ENCODE peak calls at places on chromosomes 11 and 22, in five cellular contexts. One of them, this sample, is unnamed.
A peak's percentile ranks its signal among the peaks of the same experiment; 100 is the strongest.

GRCh38 chr22:41512421-41513194 is 31.7 kb downstream of the POLR3H start:
- DNase-seq in brain microvascular endothelial cell: peak; percentile 63
- DNase-seq in dorsolateral prefrontal cortex: no peak
- DNase-seq in AG10803: peak; percentile 50
- DNase-seq in A549: peak; percentile 48
- DNase-seq in this sample: peak; percentile 79

GRCh38 chr11:61491736-61492395 is 16.7 kb upstream of the LRRC10B start:
- DNase-seq in brain microvascular endothelial cell: no peak
- DNase-seq in dorsolateral prefrontal cortex: peak; percentile 30
- DNase-seq in AG10803: no peak
- DNase-seq in A549: no peak
- DNase-seq in this sample: no peak

GRCh38 chr11:125950696-125951645 is 5.1 kb downstream of the VSIG10L2 start:
- DNase-seq in brain microvascular endothelial cell: no peak
- DNase-seq in dorsolateral prefrontal cortex: no peak
- DNase-seq in AG10803: peak; percentile 28
- DNase-seq in A549: no peak
- DNase-seq in this sample: no peak

GRCh38 chr22:42439821-42440674 is 7.8 kb upstream of the NFAM1 start:
- DNase-seq in brain microvascular endothelial cell: peak; percentile 9
- DNase-seq in dorsolateral prefrontal cortex: no peak
- DNase-seq in AG10803: no peak
- DNase-seq in A549: no peak
- DNase-seq in this sample: no peak

GRCh38 chr22:24688294-24688693 is 85.3 kb downstream of the GGT1 start:
- DNase-seq in brain microvascular endothelial cell: no peak
- DNase-seq in dorsolateral prefrontal cortex: no peak
- DNase-seq in AG10803: no peak
- DNase-seq in A549: no peak
- DNase-seq in this sample: no peak

GRCh38 chr22:44344407-44344806 is 31.7 kb upstream of the SHISAL1 start:
- DNase-seq in brain microvascular endothelial cell: no peak
- DNase-seq in dorsolateral prefrontal cortex: no peak
- DNase-seq in AG10803: no peak
- DNase-seq in A549: no peak
- DNase-seq in this sample: no peak

GRCh38 chr11:75233688-75234295 is 6.8 kb upstream of the TPBGL start:
- DNase-seq in brain microvascular endothelial cell: peak; percentile 61
- DNase-seq in dorsolateral prefrontal cortex: no peak
- DNase-seq in AG10803: peak; percentile 46
- DNase-seq in A549: peak; percentile 46
- DNase-seq in this sample: peak; percentile 49

GRCh38 chr11:9099617-9100016 is 8.2 kb upstream of the SCUBE2 start:
- DNase-seq in brain microvascular endothelial cell: no peak
- DNase-seq in dorsolateral prefrontal cortex: no peak
- DNase-seq in AG10803: no peak
- DNase-seq in A549: no peak
- DNase-seq in this sample: no peak

GRCh38 chr11:2741377-2742131 is 41.8 kb upstream of the KCNQ1OT1 start:
- DNase-seq in brain microvascular endothelial cell: peak; percentile 63
- DNase-seq in dorsolateral prefrontal cortex: no peak
- DNase-seq in AG10803: peak; percentile 61
- DNase-seq in A549: peak; percentile 16
- DNase-seq in this sample: peak; percentile 57

GRCh38 chr22:35442471-35442870 is 42.5 kb downstream of the MCM5 start:
- DNase-seq in brain microvascular endothelial cell: no peak
- DNase-seq in dorsolateral prefrontal cortex: no peak
- DNase-seq in AG10803: no peak
- DNase-seq in A549: no peak
- DNase-seq in this sample: no peak

GRCh38 chr11:10407055-10407454 is 48.0 kb upstream of the AMPD3 start:
- DNase-seq in brain microvascular endothelial cell: peak; percentile 61
- DNase-seq in dorsolateral prefrontal cortex: no peak
- DNase-seq in AG10803: peak; percentile 67
- DNase-seq in A549: peak; percentile 74
- DNase-seq in this sample: peak; percentile 66

GRCh38 chr22:50542416-50542927 is 3.2 kb upstream of the KLHDC7B start:
- DNase-seq in brain microvascular endothelial cell: no peak
- DNase-seq in dorsolateral prefrontal cortex: no peak
- DNase-seq in AG10803: no peak
- DNase-seq in A549: no peak
- DNase-seq in this sample: no peak

GRCh38 chr11:20355221-20356219 is 8.0 kb upstream of the HTATIP2 start:
- DNase-seq in brain microvascular endothelial cell: peak; percentile 60
- DNase-seq in dorsolateral prefrontal cortex: peak; percentile 46
- DNase-seq in AG10803: peak; percentile 51
- DNase-seq in A549: peak; percentile 63
- DNase-seq in this sample: peak; percentile 25

GRCh38 chr11:47565340-47566165 is at the start of gene PTPMT1:
- DNase-seq in brain microvascular endothelial cell: peak; percentile 58
- DNase-seq in dorsolateral prefrontal cortex: no peak
- DNase-seq in AG10803: peak; percentile 69
- DNase-seq in A549: peak; percentile 70
- DNase-seq in this sample: peak; percentile 57

GRCh38 chr11:86218125-86219081 is 26.1 kb upstream of the EED start:
- DNase-seq in brain microvascular endothelial cell: peak; percentile 61
- DNase-seq in dorsolateral prefrontal cortex: peak; percentile 62
- DNase-seq in AG10803: peak; percentile 68
- DNase-seq in A549: peak; percentile 77
- DNase-seq in this sample: peak; percentile 71

GRCh38 chr22:35509960-35510359 is 30.7 kb upstream of the RASD2 start:
- DNase-seq in brain microvascular endothelial cell: no peak
- DNase-seq in dorsolateral prefrontal cortex: no peak
- DNase-seq in AG10803: no peak
- DNase-seq in A549: no peak
- DNase-seq in this sample: no peak

GRCh38 chr22:36734171-36735058 is 30.9 kb upstream of the CACNG2 start:
- DNase-seq in brain microvascular endothelial cell: peak; percentile 21
- DNase-seq in dorsolateral prefrontal cortex: peak; percentile 72
- DNase-seq in AG10803: peak; percentile 58
- DNase-seq in A549: no peak
- DNase-seq in this sample: no peak

GRCh38 chr11:2846056-2846455 is 39.5 kb downstream of the CDKN1C start:
- DNase-seq in brain microvascular endothelial cell: peak; percentile 14
- DNase-seq in dorsolateral prefrontal cortex: no peak
- DNase-seq in AG10803: no peak
- DNase-seq in A549: no peak
- DNase-seq in this sample: peak; percentile 11

GRCh38 chr11:133911169-133911568 is 45.6 kb downstream of the IGSF9B start:
- DNase-seq in brain microvascular endothelial cell: no peak
- DNase-seq in dorsolateral prefrontal cortex: no peak
- DNase-seq in AG10803: no peak
- DNase-seq in A549: peak; percentile 13
- DNase-seq in this sample: no peak

GRCh38 chr11:45413156-45413833 is 127.2 kb upstream of the SYT13 start:
- DNase-seq in brain microvascular endothelial cell: no peak
- DNase-seq in dorsolateral prefrontal cortex: no peak
- DNase-seq in AG10803: no peak
- DNase-seq in A549: no peak
- DNase-seq in this sample: no peak

GRCh38 chr11:44618561-44619425 is 53.3 kb downstream of the CD82 start:
- DNase-seq in brain microvascular endothelial cell: no peak
- DNase-seq in dorsolateral prefrontal cortex: no peak
- DNase-seq in AG10803: no peak
- DNase-seq in A549: no peak
- DNase-seq in this sample: no peak

GRCh38 chr11:110283862-110284261 is 12.6 kb downstream of the RDX start:
- DNase-seq in brain microvascular endothelial cell: no peak
- DNase-seq in dorsolateral prefrontal cortex: no peak
- DNase-seq in AG10803: no peak
- DNase-seq in A549: no peak
- DNase-seq in this sample: no peak

GRCh38 chr11:39220501-39221230 is 2238.8 kb downstream of the LRRC4C start:
- DNase-seq in brain microvascular endothelial cell: no peak
- DNase-seq in dorsolateral prefrontal cortex: no peak
- DNase-seq in AG10803: no peak
- DNase-seq in A549: no peak
- DNase-seq in this sample: no peak

GRCh38 chr11:119337581-119338317 is 2.9 kb downstream of the C1QTNF5 start:
- DNase-seq in brain microvascular endothelial cell: no peak
- DNase-seq in dorsolateral prefrontal cortex: no peak
- DNase-seq in AG10803: peak; percentile 47
- DNase-seq in A549: no peak
- DNase-seq in this sample: no peak

GRCh38 chr11:73359930-73360742 is 16.1 kb upstream of the RELT start:
- DNase-seq in brain microvascular endothelial cell: peak; percentile 42
- DNase-seq in dorsolateral prefrontal cortex: no peak
- DNase-seq in AG10803: peak; percentile 45
- DNase-seq in A549: peak; percentile 43
- DNase-seq in this sample: peak; percentile 30

GRCh38 chr22:41833369-41834004 is 582 bp downstream of the SREBF2 start:
- DNase-seq in brain microvascular endothelial cell: no peak
- DNase-seq in dorsolateral prefrontal cortex: peak; percentile 30
- DNase-seq in AG10803: peak; percentile 25
- DNase-seq in A549: peak; percentile 27
- DNase-seq in this sample: no peak

GRCh38 chr22:45335021-45335818 is 25.5 kb downstream of the FAM118A start:
- DNase-seq in brain microvascular endothelial cell: no peak
- DNase-seq in dorsolateral prefrontal cortex: peak; percentile 28
- DNase-seq in AG10803: peak; percentile 54
- DNase-seq in A549: no peak
- DNase-seq in this sample: no peak

GRCh38 chr11:64358907-64359711 is at the start of gene RPS6KA4:
- DNase-seq in brain microvascular endothelial cell: peak; percentile 20
- DNase-seq in dorsolateral prefrontal cortex: peak; percentile 15
- DNase-seq in AG10803: peak; percentile 56
- DNase-seq in A549: peak; percentile 47
- DNase-seq in this sample: peak; percentile 82

GRCh38 chr11:77705195-77705876 is 67.7 kb upstream of the CLNS1A start:
- DNase-seq in brain microvascular endothelial cell: peak; percentile 62
- DNase-seq in dorsolateral prefrontal cortex: no peak
- DNase-seq in AG10803: peak; percentile 15
- DNase-seq in A549: peak; percentile 51
- DNase-seq in this sample: peak; percentile 41

GRCh38 chr11:60169264-60169915 is 13.5 kb downstream of the MS4A6A start:
- DNase-seq in brain microvascular endothelial cell: peak; percentile 2
- DNase-seq in dorsolateral prefrontal cortex: no peak
- DNase-seq in AG10803: no peak
- DNase-seq in A549: peak; percentile 39
- DNase-seq in this sample: peak; percentile 53

GRCh38 chr11:46308632-46309419 is 31.4 kb downstream of the CREB3L1 start:
- DNase-seq in brain microvascular endothelial cell: peak; percentile 48
- DNase-seq in dorsolateral prefrontal cortex: peak; percentile 87
- DNase-seq in AG10803: peak; percentile 66
- DNase-seq in A549: peak; percentile 80
- DNase-seq in this sample: peak; percentile 74

GRCh38 chr22:48721394-48721666 is 1106.3 kb downstream of the BRD1 start:
- DNase-seq in brain microvascular endothelial cell: no peak
- DNase-seq in dorsolateral prefrontal cortex: no peak
- DNase-seq in AG10803: no peak
- DNase-seq in A549: no peak
- DNase-seq in this sample: no peak

GRCh38 chr22:48718818-48719500 is 1108.7 kb downstream of the BRD1 start:
- DNase-seq in brain microvascular endothelial cell: no peak
- DNase-seq in dorsolateral prefrontal cortex: no peak
- DNase-seq in AG10803: peak; percentile 6
- DNase-seq in A549: no peak
- DNase-seq in this sample: no peak

GRCh38 chr22:48720662-48721393 is 1106.8 kb downstream of the BRD1 start:
- DNase-seq in brain microvascular endothelial cell: no peak
- DNase-seq in dorsolateral prefrontal cortex: no peak
- DNase-seq in AG10803: no peak
- DNase-seq in A549: no peak
- DNase-seq in this sample: no peak

GRCh38 chr22:48717883-48718817 is 1109.5 kb downstream of the BRD1 start:
- DNase-seq in brain microvascular endothelial cell: no peak
- DNase-seq in dorsolateral prefrontal cortex: no peak
- DNase-seq in AG10803: no peak
- DNase-seq in A549: no peak
- DNase-seq in this sample: no peak

DNA sequence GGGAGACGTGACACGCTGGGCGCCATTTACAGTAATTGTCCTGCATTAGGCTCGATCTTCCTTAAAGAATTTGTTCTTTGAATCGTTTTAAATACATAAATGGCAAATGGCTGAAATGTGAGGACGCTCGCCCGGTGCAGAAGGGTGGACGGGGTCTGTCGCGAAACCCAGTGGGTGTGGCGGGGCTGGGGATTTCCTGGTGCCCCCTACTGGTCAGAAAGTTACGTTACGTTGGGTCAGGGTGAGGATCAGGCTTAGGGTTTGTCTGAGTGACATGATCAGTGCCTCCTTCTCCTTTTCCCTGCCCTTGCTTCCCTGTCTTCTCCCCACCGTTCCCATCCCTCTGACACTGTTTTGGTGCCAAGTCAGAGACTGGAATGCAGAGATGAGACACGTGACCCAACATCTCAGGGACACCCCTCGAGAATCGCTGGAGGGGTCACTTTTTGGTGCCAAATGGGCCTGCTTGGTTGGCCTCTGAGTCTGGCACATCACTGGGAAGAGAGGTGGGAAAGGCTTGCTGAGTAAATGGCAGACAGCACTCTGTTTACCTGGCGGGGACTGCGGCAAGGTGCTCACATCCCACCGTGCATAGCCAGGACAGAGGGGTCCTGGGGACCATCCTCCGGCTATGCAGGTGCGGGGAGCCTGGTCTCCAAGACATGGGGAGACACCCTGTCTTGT is 1107.6 kb downstream of the BRD1 start:
- DNase-seq in brain microvascular endothelial cell: no peak
- DNase-seq in dorsolateral prefrontal cortex: no peak
- DNase-seq in AG10803: no peak
- DNase-seq in A549: no peak
- DNase-seq in this sample: no peak
- TF ChIP-seq CTCF in brain microvascular endothelial cell: no peak
- TF ChIP-seq CTCF in dorsolateral prefrontal cortex: no peak
- TF ChIP-seq CTCF in AG10803: no peak
- TF ChIP-seq CTCF in A549: no peak
- TF ChIP-seq CTCF in this sample: no peak

GRCh38 chr22:40193429-40194421 is 16.0 kb downstream of the TNRC6B start:
- DNase-seq in brain microvascular endothelial cell: no peak
- DNase-seq in dorsolateral prefrontal cortex: no peak
- DNase-seq in AG10803: peak; percentile 49
- DNase-seq in A549: peak; percentile 29
- DNase-seq in this sample: no peak
- TF ChIP-seq CTCF in brain microvascular endothelial cell: peak; percentile 60
- TF ChIP-seq CTCF in dorsolateral prefrontal cortex: peak; percentile 52
- TF ChIP-seq CTCF in AG10803: peak; percentile 44
- TF ChIP-seq CTCF in A549: peak; percentile 25
- TF ChIP-seq CTCF in this sample: no peak

DNA sequence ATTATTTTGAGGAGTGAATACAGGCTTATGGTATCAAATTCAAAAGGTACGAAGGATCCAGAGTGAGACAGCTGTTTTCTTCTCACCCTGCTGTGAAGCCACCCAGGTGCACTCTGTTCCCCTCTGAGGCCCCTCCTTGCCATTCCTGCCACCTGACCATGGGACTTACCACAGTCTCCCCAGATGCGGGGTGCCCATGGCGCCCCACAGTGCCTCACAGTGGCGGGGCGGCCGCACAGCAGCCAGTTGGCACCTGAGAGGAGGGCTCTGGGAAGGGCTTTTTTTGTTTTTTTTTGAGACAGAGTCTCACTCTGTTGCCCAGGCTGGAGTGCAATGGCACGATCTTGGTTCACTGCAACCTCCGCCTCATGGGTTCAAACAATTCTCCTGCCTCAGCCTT is 151.7 kb downstream of the CEP164 start:
- DNase-seq in brain microvascular endothelial cell: no peak
- DNase-seq in dorsolateral prefrontal cortex: no peak
- DNase-seq in AG10803: no peak
- DNase-seq in A549: no peak
- DNase-seq in this sample: no peak
- TF ChIP-seq CTCF in brain microvascular endothelial cell: no peak
- TF ChIP-seq CTCF in dorsolateral prefrontal cortex: peak; percentile 21
- TF ChIP-seq CTCF in AG10803: no peak
- TF ChIP-seq CTCF in A549: no peak
- TF ChIP-seq CTCF in this sample: no peak

GRCh38 chr11:14308897-14309387 is 50.0 kb downstream of the RRAS2 start:
- DNase-seq in brain microvascular endothelial cell: no peak
- DNase-seq in dorsolateral prefrontal cortex: no peak
- DNase-seq in AG10803: no peak
- DNase-seq in A549: no peak
- DNase-seq in this sample: no peak
- TF ChIP-seq CTCF in brain microvascular endothelial cell: no peak
- TF ChIP-seq CTCF in dorsolateral prefrontal cortex: no peak
- TF ChIP-seq CTCF in AG10803: no peak
- TF ChIP-seq CTCF in A549: no peak
- TF ChIP-seq CTCF in this sample: peak; percentile 34